ENCODE peak calls at places on chromosomes 6 and 20, in six cellular contexts. U is amygdala, K is right cardiac atrium, A is germinal center, M is EL, T is IMR-90. Q is an unnamed sample.

GRCh38 chr20:57884956-57885355 is 175.1 kb upstream of the PMEPA1 start:
- DNase-seq in U (no peak), A (no peak), M (no peak), K (no peak), T (no peak), Q (no peak)

GRCh38 chr20:62507991-62508640 is 32.3 kb upstream of the GATA5 start:
- DNase-seq in U (no peak), M (no peak), T (no peak), A (no peak), K (no peak), Q (no peak)

GRCh38 chr6:151154418-151154817 is 85.3 kb upstream of the AKAP12 start:
- DNase-seq in T (no peak), U (no peak), K (peak; percentile 66), M (no peak), A (no peak), Q (peak; percentile 64)

GRCh38 chr6:39167866-39168625 is 53.1 kb upstream of the SAYSD1 start:
- DNase-seq in K (no peak), M (no peak), T (no peak), A (no peak), U (no peak), Q (no peak)

GRCh38 chr6:30443657-30444450 is 45.5 kb upstream of the HLA-E start:
- DNase-seq in M (peak; percentile 64), T (peak; percentile 14), U (no peak), A (no peak), K (no peak), Q (peak; percentile 13)

GRCh38 chr6:161127071-161127740 is 135.6 kb downstream of the MAP3K4 start:
- DNase-seq in U (no peak), K (no peak), T (no peak), A (no peak), M (no peak), Q (no peak)

GRCh38 chr6:165634076-165634475 is 29.0 kb downstream of the PDE10A start:
- DNase-seq in U (no peak), A (no peak), M (no peak), T (no peak), K (no peak), Q (no peak)

GRCh38 chr6:31834367-31834703 is 6.8 kb downstream of the HSPA1B start:
- DNase-seq in T (peak; percentile 84), M (peak; percentile 88), K (peak; percentile 88), A (peak; percentile 75), U (peak; percentile 75), Q (peak; percentile 89)

GRCh38 chr6:44489912-44490604 is 102.6 kb downstream of the CDC5L start:
- DNase-seq in T (peak; percentile 99), K (peak; percentile 36), U (no peak), M (peak; percentile 96), A (no peak), Q (peak; percentile 90)

GRCh38 chr20:38153011-38153329 is 12.1 kb downstream of the TGM2 start:
- DNase-seq in M (peak; percentile 32), U (no peak), K (no peak), T (no peak), A (no peak), Q (no peak)

GRCh38 chr6:35213161-35213823 is 464 bp upstream of the SCUBE3 start:
- DNase-seq in M (no peak), U (no peak), T (no peak), K (no peak), A (no peak), Q (no peak)

GRCh38 chr6:30198166-30199084 is 14.8 kb downstream of the TRIM26 start:
- DNase-seq in K (no peak), M (no peak), U (no peak), A (no peak), T (no peak), Q (no peak)

GRCh38 chr20:9281770-9282169 is 212.9 kb downstream of the PLCB4 start:
- DNase-seq in A (no peak), T (no peak), M (no peak), U (no peak), K (no peak), Q (no peak)

GRCh38 chr6:157921685-157922367 is 59.8 kb upstream of the SYNJ2 start:
- DNase-seq in T (peak; percentile 49), U (no peak), A (no peak), K (peak; percentile 33), M (peak; percentile 28), Q (no peak)

GRCh38 chr6:149967591-149967990 is 3.8 kb downstream of the ULBP1 start:
- DNase-seq in A (no peak), U (no peak), K (no peak), T (no peak), M (no peak), Q (no peak)

Q was measured in mesenchymal stem cell.